ENCODE peak calls at places on chromosomes 11 and 22, in nine cellular contexts. T, I, Y, N, H, J, A, B and R are unnamed samples.

GRCh38 chr11:66706989-66707388 is 22.0 kb downstream of the SPTBN2 start:
- DNase-seq in T (no peak), I (no peak), Y (no peak), N (no peak), H (no peak), J (no peak), A (no peak), B (no peak), R (no peak)

GRCh38 chr11:23859087-23859486 is 637.8 kb upstream of the LUZP2 start:
- DNase-seq in T (no peak), I (no peak), Y (no peak), N (no peak), H (no peak), J (no peak), A (no peak), B (no peak), R (no peak)

GRCh38 chr11:118338637-118339061 is 3.9 kb downstream of the CD3D start:
- DNase-seq in T (no peak), I (peak; percentile 9), Y (no peak), N (no peak), H (no peak), J (peak; percentile 85), A (peak; percentile 65), B (no peak), R (no peak)

GRCh38 chr22:42340695-42341383 is 70.4 kb upstream of the TCF20 start:
- DNase-seq in T (no peak), I (no peak), Y (peak; percentile 48), N (no peak), H (peak; percentile 51), J (no peak), A (no peak), B (no peak), R (no peak)

GRCh38 chr22:29994027-29994715 is 86.1 kb upstream of the HORMAD2 start:
- DNase-seq in T (no peak), I (peak; percentile 31), Y (no peak), N (peak; percentile 33), H (no peak), J (no peak), A (no peak), B (no peak), R (no peak)

GRCh38 chr11:35579557-35580396 is 38.5 kb upstream of the FJX1 start:
- DNase-seq in T (no peak), I (peak; percentile 19), Y (no peak), N (peak; percentile 86), H (no peak), J (no peak), A (no peak), B (no peak), R (no peak)

GRCh38 chr22:32723632-32724031 is 77.9 kb upstream of the TIMP3 start:
- DNase-seq in T (peak; percentile 31), I (no peak), Y (peak; percentile 21), N (peak; percentile 68), H (no peak), J (peak; percentile 42), A (peak; percentile 82), B (peak; percentile 48), R (no peak)

GRCh38 chr22:49853981-49854791 is 542 bp downstream of the ZBED4 start:
- DNase-seq in T (peak; percentile 33), I (peak; percentile 49), Y (no peak), N (no peak), H (peak; percentile 56), J (no peak), A (no peak), B (peak; percentile 45), R (no peak)

GRCh38 chr11:32213223-32213622 is 122.3 kb downstream of the RCN1 start:
- DNase-seq in T (no peak), I (no peak), Y (no peak), N (peak; percentile 50), H (no peak), J (no peak), A (no peak), B (no peak), R (no peak)

GRCh38 chr11:44804449-44805151 is 77.8 kb downstream of the TSPAN18 start:
- DNase-seq in T (no peak), I (no peak), Y (no peak), N (no peak), H (no peak), J (no peak), A (no peak), B (no peak), R (no peak)

GRCh38 chr11:23252426-23252825 is 392.2 kb upstream of the CCDC179 start:
- DNase-seq in T (no peak), I (no peak), Y (no peak), N (no peak), H (no peak), J (no peak), A (no peak), B (no peak), R (no peak)

GRCh38 chr11:121958978-121959340 is 157.1 kb downstream of the BLID start:
- DNase-seq in T (no peak), I (no peak), Y (no peak), N (no peak), H (no peak), J (no peak), A (no peak), B (no peak), R (no peak)

GRCh38 chr22:30191049-30191701 is 55.4 kb downstream of the LIF start:
- DNase-seq in T (no peak), I (no peak), Y (no peak), N (no peak), H (no peak), J (no peak), A (no peak), B (no peak), R (no peak)

GRCh38 chr11:124174001-124174400 is 9.1 kb upstream of the OR10D3 start:
- DNase-seq in T (peak; percentile 6), I (peak; percentile 86), Y (no peak), N (peak; percentile 11), H (peak; percentile 8), J (no peak), A (no peak), B (no peak), R (no peak)

GRCh38 chr11:10654211-10655150 is 39.1 kb downstream of the IRAG1 start:
- DNase-seq in T (peak; percentile 70), I (peak; percentile 89), Y (no peak), N (no peak), H (peak; percentile 28), J (no peak), A (no peak), B (no peak), R (no peak)

GRCh38 chr11:3926458-3927095 is 71.1 kb downstream of the STIM1 start:
- DNase-seq in T (no peak), I (no peak), Y (no peak), N (no peak), H (no peak), J (no peak), A (no peak), B (no peak), R (no peak)

GRCh38 chr22:24175160-24175808 is 6.0 kb upstream of the SUSD2 start:
- DNase-seq in T (peak; percentile 59), I (peak; percentile 90), Y (peak; percentile 80), N (peak; percentile 57), H (peak; percentile 83), J (peak; percentile 75), A (peak; percentile 83), B (peak; percentile 86), R (peak; percentile 94)

GRCh38 chr11:66868726-66869291 is 11.9 kb downstream of the LRFN4 start:
- DNase-seq in T (no peak), I (peak; percentile 30), Y (no peak), N (no peak), H (peak; percentile 92), J (peak; percentile 78), A (no peak), B (no peak), R (no peak)

GRCh38 chr11:19938051-19938856 is 222.0 kb downstream of the DBX1 start:
- DNase-seq in T (peak; percentile 38), I (peak; percentile 81), Y (peak; percentile 47), N (no peak), H (peak; percentile 77), J (no peak), A (no peak), B (peak; percentile 22), R (no peak)

GRCh38 chr22:49959782-49960158 is 802 bp upstream of the PIM3 start:
- DNase-seq in T (peak; percentile 38), I (peak; percentile 21), Y (no peak), N (no peak), H (no peak), J (no peak), A (no peak), B (no peak), R (no peak)

GRCh38 chr11:16669799-16670415 is 68.5 kb upstream of the C11orf58 start:
- DNase-seq in T (no peak), I (no peak), Y (no peak), N (no peak), H (peak; percentile 32), J (no peak), A (no peak), B (no peak), R (no peak)